ENCODE peak calls at places on chromosome 22, in four cellular contexts. G, T, K and N are unnamed samples. For H3K4me1, the result is how much of the 10 kb centered on the place peaks cover.

GRCh38 chr22:39534092-39534506 is 1.6 kb upstream of the RPS19BP1 start:
- DNase-seq in T (no peak), G (no peak), K (no peak), N (peak)

GRCh38 chr22:29291215-29291614 is 15.2 kb upstream of the GAS2L1 start:
- DNase-seq in G (no peak), T (no peak), K (no peak), N (no peak)

GRCh38 chr22:30606455-30607299 is at the start of gene TCN2:
- DNase-seq in T (peak), K (peak), G (peak), N (peak)

GRCh38 chr22:41478891-41479521 is 10.1 kb downstream of the ACO2 start:
- DNase-seq in K (peak), G (no peak), T (no peak), N (no peak)

GRCh38 chr22:19983701-19984100 is 32.9 kb downstream of the ARVCF start:
- DNase-seq in T (no peak), K (no peak), G (no peak), N (peak)

GRCh38 chr22:44133161-44133560 is 47.6 kb upstream of the PARVG start:
- DNase-seq in T (no peak), K (no peak), G (no peak), N (no peak)

GRCh38 chr22:46738961-46739870 is 1.2 kb upstream of the CERK start:
- DNase-seq in G (peak), T (no peak), K (peak), N (no peak)

GRCh38 chr22:26712158-26712557 is 54.8 kb downstream of the MIAT start:
- DNase-seq in K (no peak), T (no peak), G (no peak), N (no peak)

GRCh38 chr22:42961815-42962214 is 53.1 kb downstream of the PACSIN2 start:
- DNase-seq in K (no peak), T (no peak), G (no peak), N (no peak)

GRCh38 chr22:26542831-26543230 is 30.6 kb upstream of the TFIP11 start:
- DNase-seq in T (peak), G (no peak), K (no peak), N (no peak)

GRCh38 chr22:30422481-30423295 is 2.9 kb upstream of the MTFP1 start:
- DNase-seq in G (peak), K (peak), T (peak), N (peak)

GRCh38 chr22:30705710-30706651 is 11.3 kb downstream of the OSBP2 start:
- DNase-seq in K (peak), G (no peak), T (no peak), N (no peak)

GRCh38 chr22:46794067-46794466 is 31.6 kb downstream of the TBC1D22A start:
- DNase-seq in T (no peak), K (no peak), G (no peak), N (no peak)

GRCh38 chr22:50712341-50713007 is 25.5 kb upstream of the ACR start:
- DNase-seq in K (no peak), T (no peak), G (no peak), N (peak)

GRCh38 chr22:41480397-41480735 is 11.4 kb downstream of the ACO2 start:
- DNase-seq in G (no peak), T (no peak), K (peak), N (no peak)

GRCh38 chr22:30774566-30774965 is 79.9 kb downstream of the OSBP2 start:
- DNase-seq in K (no peak), G (no peak), T (no peak), N (no peak)

GRCh38 chr22:38289583-38290082 is 16.8 kb upstream of the TMEM184B start:
- DNase-seq in G (no peak), K (no peak), T (no peak), N (no peak)

GRCh38 chr22:44338906-44339305 is 26.2 kb upstream of the SHISAL1 start:
- DNase-seq in T (no peak), G (no peak), K (no peak), N (no peak)

GRCh38 chr22:46058591-46059519 is 81.9 kb upstream of the WNT7B start:
- DNase-seq in K (no peak), T (no peak), G (no peak), N (peak)

GRCh38 chr22:49218142-49218541 is 609.5 kb downstream of the BRD1 start:
- DNase-seq in T (no peak), G (peak), K (no peak), N (no peak)
- H3K4me1 ChIP-seq in T (under half), G (under half), K (under half), N (under half)

DNA sequence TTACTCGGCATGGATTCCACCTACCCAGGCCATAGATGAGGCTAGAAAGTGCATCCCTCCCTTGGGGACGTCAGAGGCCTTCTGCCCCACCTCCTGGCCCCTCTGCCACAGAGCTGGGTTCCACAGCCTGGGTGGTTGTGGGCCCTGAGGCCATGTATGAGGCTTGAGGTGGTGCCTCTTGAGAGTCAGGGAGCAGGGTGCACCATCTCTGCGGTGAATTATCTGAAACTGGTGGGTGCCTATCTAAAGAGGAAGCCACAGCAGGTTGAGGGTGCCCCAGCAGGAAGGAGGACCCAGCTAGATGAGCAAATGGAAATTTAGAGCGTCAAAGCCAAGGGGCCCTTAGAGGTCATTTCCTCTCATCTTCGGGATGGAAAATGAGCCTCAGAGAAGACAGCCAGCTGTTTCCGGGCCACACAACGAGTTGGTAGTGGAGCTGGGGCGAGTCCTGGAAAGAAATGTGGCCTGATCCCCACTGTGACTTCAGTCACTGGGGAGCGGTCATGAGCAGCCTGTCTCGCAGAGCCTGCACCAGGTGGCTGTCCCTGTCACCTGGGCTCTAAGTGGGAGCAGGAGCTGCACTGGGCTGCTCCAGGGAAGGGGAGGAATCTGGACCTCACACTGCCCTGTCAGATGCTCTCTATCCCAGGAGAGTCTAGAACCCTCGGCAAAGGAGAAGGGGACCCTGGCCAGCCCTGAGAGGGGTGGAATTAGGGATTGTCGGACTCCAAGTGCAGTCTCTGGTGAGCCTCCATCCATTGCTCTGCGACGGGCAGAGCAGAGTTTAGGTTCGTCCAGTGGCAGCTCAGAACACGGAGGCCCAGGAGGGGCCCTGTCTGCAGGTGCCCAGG is 7.3 kb downstream of the ADORA2A start:
- DNase-seq in T (peak), K (no peak), G (no peak), N (peak)
- H3K27ac ChIP-seq in T (peak), K (no peak), G (peak), N (peak)

GRCh38 chr22:35883028-35883620 is 145.5 kb downstream of the RBFOX2 start:
- DNase-seq in K (peak), G (no peak), T (no peak), N (peak)

GRCh38 chr22:35888181-35888870 is 140.3 kb downstream of the RBFOX2 start:
- DNase-seq in K (no peak), T (no peak), G (no peak), N (no peak)

GRCh38 chr22:35887296-35887875 is 141.2 kb downstream of the RBFOX2 start:
- DNase-seq in G (no peak), K (peak), T (no peak), N (no peak)

GRCh38 chr22:35882226-35883027 is 146.2 kb downstream of the RBFOX2 start:
- DNase-seq in G (no peak), T (no peak), K (peak), N (no peak)
- H3K4me1 ChIP-seq in G (under half), T (under half), K (under half), N (half or more)

GRCh38 chr22:32527756-32528155 is 53.1 kb downstream of the FBXO7 start:
- DNase-seq in K (no peak), T (no peak), G (no peak), N (no peak)
- H3K27ac ChIP-seq in K (no peak), T (no peak), G (no peak), N (no peak)

GRCh38 chr22:17914474-17914873 is 109.9 kb downstream of the MICAL3 start:
- DNase-seq in G (no peak), K (no peak), T (no peak), N (no peak)

GRCh38 chr22:17912942-17913704 is 111.2 kb downstream of the MICAL3 start:
- DNase-seq in T (no peak), G (no peak), K (no peak), N (no peak)

GRCh38 chr22:17915188-17915587 is 109.2 kb downstream of the MICAL3 start:
- DNase-seq in K (no peak), G (no peak), T (no peak), N (no peak)

GRCh38 chr22:17915676-17916075 is 108.7 kb downstream of the MICAL3 start:
- DNase-seq in K (no peak), T (no peak), G (no peak), N (no peak)

GRCh38 chr22:17913705-17914282 is 110.6 kb downstream of the MICAL3 start:
- DNase-seq in G (no peak), K (peak), T (no peak), N (no peak)
- H3K4me1 ChIP-seq in G (under half), K (under half), T (under half), N (half or more)

GRCh38 chr22:33788927-33789326 is 131.3 kb downstream of the LARGE1 start:
- DNase-seq in G (no peak), K (no peak), T (no peak), N (no peak)

GRCh38 chr22:33789690-33790253 is 130.5 kb downstream of the LARGE1 start:
- DNase-seq in G (no peak), K (no peak), T (no peak), N (no peak)

GRCh38 chr22:33796494-33796893 is 123.8 kb downstream of the LARGE1 start:
- DNase-seq in K (no peak), T (no peak), G (no peak), N (no peak)

GRCh38 chr22:33793464-33793863 is 126.8 kb downstream of the LARGE1 start:
- DNase-seq in K (no peak), T (no peak), G (no peak), N (no peak)

DNA sequence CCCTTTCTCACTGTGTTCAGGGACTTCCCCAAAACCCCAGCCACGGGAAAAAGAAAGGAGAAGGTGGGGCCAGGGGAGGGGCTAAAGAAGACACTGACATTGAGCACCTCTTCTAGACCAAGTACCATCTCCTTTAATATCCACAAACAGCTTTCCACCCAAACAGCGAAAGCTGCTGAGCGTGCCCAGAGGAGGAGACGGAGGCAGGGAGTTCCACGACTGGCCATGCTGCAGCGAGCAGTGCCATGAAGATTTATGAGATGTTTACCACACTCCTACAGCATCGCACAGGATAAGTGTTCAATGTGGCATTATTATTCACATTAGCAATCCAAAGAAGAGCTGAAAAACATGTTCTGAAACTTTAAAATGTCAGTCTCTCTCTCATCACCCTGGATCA is 127.4 kb downstream of the LARGE1 start:
- DNase-seq in K (no peak), G (no peak), T (no peak), N (no peak)
- H3K27ac ChIP-seq in K (no peak), G (no peak), T (no peak), N (peak)